ENCODE peak calls at places on chromosomes 2 and 18, in nine cellular contexts. Q, U, F, V, Z, J, I, T and W are unnamed samples.

GRCh38 chr2:24050041-24050655 is 607 bp downstream of the FKBP1B start:
- DNase-seq in T (no peak), F (peak; percentile 41), U (peak; percentile 25), I (no peak), Z (peak; percentile 19), V (peak; percentile 32), J (peak; percentile 87), Q (peak; percentile 24), W (peak; percentile 33)

GRCh38 chr2:53422979-53423378 is 344.6 kb upstream of the CHAC2 start:
- DNase-seq in U (no peak), Z (peak; percentile 78), I (peak; percentile 44), J (no peak), T (no peak), Q (peak; percentile 61), V (peak; percentile 49), F (peak; percentile 42), W (peak; percentile 33)

GRCh38 chr2:207258191-207258991 is 92.6 kb upstream of the KLF7 start:
- DNase-seq in J (no peak), F (no peak), T (no peak), Q (no peak), V (peak; percentile 79), Z (peak; percentile 100), I (no peak), U (peak; percentile 58), W (peak; percentile 99)

GRCh38 chr18:74290831-74291770 is 662 bp downstream of the CYB5A start:
- DNase-seq in T (no peak), V (peak; percentile 86), Q (peak; percentile 64), J (peak; percentile 86), Z (no peak), F (peak; percentile 91), I (peak; percentile 39), U (no peak), W (no peak)

GRCh38 chr2:11996618-11997017 is 250.2 kb downstream of the LPIN1 start:
- DNase-seq in V (no peak), J (no peak), Q (no peak), T (no peak), I (no peak), U (no peak), F (no peak), Z (peak; percentile 50), W (no peak)

GRCh38 chr2:42169869-42170465 is 814 bp downstream of the EML4 start:
- DNase-seq in F (no peak), Z (no peak), V (no peak), U (no peak), J (no peak), T (no peak), I (no peak), Q (no peak), W (peak; percentile 31)

GRCh38 chr2:85994421-85994777 is 105.6 kb upstream of the ST3GAL5 start:
- DNase-seq in T (no peak), I (no peak), J (no peak), V (no peak), F (no peak), Z (no peak), Q (no peak), U (no peak), W (no peak)

GRCh38 chr2:203804070-203804469 is 63.5 kb upstream of the CTLA4 start:
- DNase-seq in J (no peak), F (no peak), Z (peak; percentile 91), Q (no peak), U (no peak), T (no peak), V (no peak), I (no peak), W (peak; percentile 30)

GRCh38 chr2:109611467-109612095 is 2.2 kb downstream of the SEPTIN10 start:
- DNase-seq in Z (peak; percentile 95), T (no peak), F (no peak), Q (no peak), J (no peak), U (no peak), I (no peak), V (no peak), W (no peak)

GRCh38 chr18:9835112-9835755 is 50.5 kb upstream of the TXNDC2 start:
- DNase-seq in T (no peak), F (no peak), Z (no peak), J (no peak), I (no peak), U (no peak), V (peak; percentile 45), Q (peak; percentile 61), W (no peak)

GRCh38 chr2:239036819-239037558 is 189.1 kb downstream of the TWIST2 start:
- DNase-seq in I (no peak), T (no peak), Q (no peak), V (no peak), F (no peak), Z (no peak), J (peak; percentile 56), U (no peak), W (no peak)

GRCh38 chr2:221420245-221420644 is 151.9 kb downstream of the EPHA4 start:
- DNase-seq in F (no peak), V (no peak), U (no peak), Z (no peak), T (no peak), I (no peak), Q (no peak), J (no peak), W (no peak)

GRCh38 chr2:202032841-202033316 is 776 bp upstream of the FZD7 start:
- DNase-seq in F (peak; percentile 50), J (peak; percentile 88), I (peak; percentile 16), V (peak; percentile 84), Q (peak; percentile 77), Z (peak; percentile 62), T (no peak), U (peak; percentile 74), W (peak; percentile 73)

GRCh38 chr18:28189400-28190239 is 12.7 kb upstream of the CDH2 start:
- DNase-seq in J (no peak), Z (peak; percentile 89), U (no peak), Q (peak; percentile 53), I (peak; percentile 23), T (no peak), F (peak; percentile 50), V (peak; percentile 61), W (no peak)

GRCh38 chr2:73822276-73822675 is 6.5 kb upstream of the STAMBP start:
- DNase-seq in J (no peak), U (no peak), T (no peak), Z (no peak), V (no peak), F (no peak), Q (no peak), I (no peak), W (no peak)

GRCh38 chr2:127453392-127454171 is 35.4 kb downstream of the PROC start:
- DNase-seq in Q (no peak), U (no peak), T (no peak), J (no peak), F (peak; percentile 48), I (no peak), V (no peak), Z (no peak), W (peak; percentile 37)

GRCh38 chr2:16429431-16429830 is 236.2 kb downstream of the CYRIA start:
- DNase-seq in V (no peak), U (no peak), Q (no peak), T (no peak), J (no peak), F (no peak), I (no peak), Z (no peak), W (no peak)

GRCh38 chr2:39739386-39739785 is 39.7 kb downstream of the THUMPD2 start:
- DNase-seq in Q (no peak), Z (no peak), F (no peak), V (no peak), I (no peak), J (no peak), U (no peak), T (no peak), W (no peak)
- H3K36me3 ChIP-seq in Q (peaks cover 5% of the 10 kb centered on the region), Z (peaks cover 1% of the 10 kb centered on the region), F (peaks cover 14% of the 10 kb centered on the region), V (no peaks in the 10 kb centered on the region), I (peaks cover 30% of the 10 kb centered on the region), J (peaks cover 65% of the 10 kb centered on the region), U (peaks cover 3% of the 10 kb centered on the region), T (peaks cover 14% of the 10 kb centered on the region), W (peaks cover 58% of the 10 kb centered on the region)

GRCh38 chr2:108460345-108461037 is 11.5 kb downstream of the GCC2 start:
- DNase-seq in J (no peak), U (no peak), V (no peak), Q (no peak), Z (no peak), I (no peak), T (no peak), F (no peak), W (no peak)
- H3K36me3 ChIP-seq in J (peaks cover 71% of the 10 kb centered on the region), U (peaks cover 9% of the 10 kb centered on the region), V (peaks cover 3% of the 10 kb centered on the region), Q (peaks cover 15% of the 10 kb centered on the region), Z (peaks cover 9% of the 10 kb centered on the region), I (peaks cover 13% of the 10 kb centered on the region), T (peaks cover 46% of the 10 kb centered on the region), F (peaks cover 4% of the 10 kb centered on the region), W (peaks cover 82% of the 10 kb centered on the region)

DNA sequence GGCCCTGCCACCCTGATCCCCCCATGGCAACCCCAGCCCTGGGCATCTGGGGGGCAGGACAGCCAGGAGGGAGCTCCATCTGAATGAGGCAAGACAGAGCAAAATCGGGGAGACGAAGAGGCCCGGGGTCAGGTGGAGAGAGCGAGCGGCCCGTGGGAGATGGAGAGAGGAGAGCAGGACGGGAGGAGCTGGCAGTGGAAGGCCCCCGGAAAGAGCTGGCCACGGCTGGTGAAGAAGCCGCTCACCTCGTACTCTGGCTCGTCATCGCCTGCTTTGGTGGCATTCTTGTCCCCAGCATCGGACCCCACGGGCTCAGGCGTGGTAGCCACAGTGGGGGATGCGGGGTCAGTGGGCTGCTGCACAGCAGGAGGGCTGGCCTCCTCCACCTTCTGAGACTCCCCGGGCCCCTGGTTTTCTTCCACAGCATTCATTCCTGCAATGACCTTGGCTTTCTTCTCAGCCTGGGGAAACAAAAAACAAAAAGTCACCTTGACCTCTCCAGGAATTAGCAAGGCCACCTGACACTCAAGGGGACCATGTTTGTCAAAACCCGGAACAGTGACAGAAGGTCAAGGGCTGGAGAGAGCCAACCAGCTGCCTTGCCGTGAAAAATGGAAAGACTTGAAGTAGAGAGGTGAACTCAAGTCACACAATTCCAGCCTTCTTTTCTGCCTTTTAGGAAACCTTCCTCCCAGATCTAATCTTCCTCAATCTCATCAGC is 79.6 kb upstream of the POMC start:
- DNase-seq in F (no peak), Q (no peak), Z (no peak), J (no peak), U (no peak), T (no peak), I (no peak), V (no peak), W (no peak)
- H3K36me3 ChIP-seq in F (peaks cover 34% of the 10 kb centered on the region), Q (peaks cover 47% of the 10 kb centered on the region), Z (peaks cover 16% of the 10 kb centered on the region), J (peaks cover 52% of the 10 kb centered on the region), U (peaks cover 8% of the 10 kb centered on the region), T (peaks cover 58% of the 10 kb centered on the region), I (no peaks in the 10 kb centered on the region), V (no peaks in the 10 kb centered on the region), W (peaks cover 9% of the 10 kb centered on the region)

DNA sequence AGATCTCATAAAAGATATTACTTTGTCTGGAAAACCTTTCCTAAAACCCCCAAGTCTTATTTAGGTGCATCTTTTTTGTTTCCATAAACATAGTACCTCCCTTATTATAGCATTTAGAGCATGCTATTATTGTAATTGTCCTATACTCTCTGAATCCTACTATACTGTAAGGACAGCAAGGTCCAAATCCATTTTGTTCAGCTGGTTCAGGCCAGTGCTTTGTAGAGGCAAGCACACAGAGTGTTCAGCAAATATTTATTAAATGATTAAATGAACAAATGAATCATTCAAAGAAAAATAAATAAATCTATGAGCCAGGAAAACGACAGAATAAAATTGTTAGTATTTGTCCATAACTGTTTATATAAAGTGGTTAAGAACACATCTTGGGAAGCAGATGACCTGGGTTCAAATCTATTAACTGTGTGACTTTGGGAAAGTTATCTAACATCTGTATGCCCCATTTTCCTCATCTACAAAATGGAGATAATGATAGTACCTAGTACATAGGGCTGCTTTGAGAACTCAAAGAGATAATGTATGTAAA is 86.0 kb downstream of the COL3A1 start:
- DNase-seq in I (no peak), Q (no peak), Z (peak; percentile 63), U (no peak), J (no peak), V (no peak), T (no peak), F (no peak), W (peak; percentile 54)
- H3K36me3 ChIP-seq in I (no peaks in the 10 kb centered on the region), Q (no peaks in the 10 kb centered on the region), Z (peaks cover 15% of the 10 kb centered on the region), U (no peaks in the 10 kb centered on the region), J (no peaks in the 10 kb centered on the region), V (no peaks in the 10 kb centered on the region), T (no peaks in the 10 kb centered on the region), F (no peaks in the 10 kb centered on the region), W (peaks cover 95% of the 10 kb centered on the region)